ENCODE peak calls at places on chromosomes 16 and 17, in six cellular contexts. One of them, this sample, is unnamed.

GRCh38 chr16:57185446-57185944 is 344 bp downstream of the PSME3IP1 start:
- DNase-seq in body of pancreas: peak; percentile 65
- DNase-seq in cardiac muscle cell: peak; percentile 45
- DNase-seq in right lobe of liver: peak; percentile 65
- DNase-seq in ovary: peak; percentile 73
- DNase-seq in SK-N-MC: no peak
- DNase-seq in this sample: peak; percentile 53

GRCh38 chr17:59719526-59719925 is 12.1 kb downstream of the VMP1 start:
- DNase-seq in body of pancreas: no peak
- DNase-seq in cardiac muscle cell: no peak
- DNase-seq in right lobe of liver: no peak
- DNase-seq in ovary: no peak
- DNase-seq in SK-N-MC: no peak
- DNase-seq in this sample: no peak

GRCh38 chr17:37359682-37360188 is 16.1 kb upstream of the C17orf78 start:
- DNase-seq in body of pancreas: no peak
- DNase-seq in cardiac muscle cell: no peak
- DNase-seq in right lobe of liver: no peak
- DNase-seq in ovary: no peak
- DNase-seq in SK-N-MC: no peak
- DNase-seq in this sample: no peak

GRCh38 chr17:67476787-67477335 is 99.8 kb downstream of the PITPNC1 start:
- DNase-seq in body of pancreas: no peak
- DNase-seq in cardiac muscle cell: no peak
- DNase-seq in right lobe of liver: no peak
- DNase-seq in ovary: no peak
- DNase-seq in SK-N-MC: no peak
- DNase-seq in this sample: no peak

GRCh38 chr16:79370736-79371135 is 229.8 kb downstream of the MAF start:
- DNase-seq in body of pancreas: no peak
- DNase-seq in cardiac muscle cell: no peak
- DNase-seq in right lobe of liver: no peak
- DNase-seq in ovary: no peak
- DNase-seq in SK-N-MC: no peak
- DNase-seq in this sample: no peak

GRCh38 chr16:80346160-80346632 is 194.6 kb upstream of the DYNLRB2 start:
- DNase-seq in body of pancreas: no peak
- DNase-seq in cardiac muscle cell: no peak
- DNase-seq in right lobe of liver: no peak
- DNase-seq in ovary: no peak
- DNase-seq in SK-N-MC: no peak
- DNase-seq in this sample: no peak

GRCh38 chr17:15122857-15123256 is 142.3 kb downstream of the PMP22 start:
- DNase-seq in body of pancreas: no peak
- DNase-seq in cardiac muscle cell: no peak
- DNase-seq in right lobe of liver: no peak
- DNase-seq in ovary: no peak
- DNase-seq in SK-N-MC: no peak
- DNase-seq in this sample: no peak

GRCh38 chr17:28285965-28286364 is 33.0 kb upstream of the TMEM97 start:
- DNase-seq in body of pancreas: no peak
- DNase-seq in cardiac muscle cell: no peak
- DNase-seq in right lobe of liver: no peak
- DNase-seq in ovary: no peak
- DNase-seq in SK-N-MC: no peak
- DNase-seq in this sample: no peak

GRCh38 chr16:1766231-1766630 is 5.1 kb downstream of the NME3 start:
- DNase-seq in body of pancreas: no peak
- DNase-seq in cardiac muscle cell: no peak
- DNase-seq in right lobe of liver: no peak
- DNase-seq in ovary: no peak
- DNase-seq in SK-N-MC: no peak
- DNase-seq in this sample: no peak

GRCh38 chr16:70437582-70438324 is 1.1 kb downstream of the ST3GAL2 start:
- DNase-seq in body of pancreas: peak; percentile 17
- DNase-seq in cardiac muscle cell: peak; percentile 46
- DNase-seq in right lobe of liver: no peak
- DNase-seq in ovary: peak; percentile 46
- DNase-seq in SK-N-MC: no peak
- DNase-seq in this sample: no peak

GRCh38 chr16:19130852-19131808 is 17.4 kb downstream of the ITPRIPL2 start:
- DNase-seq in body of pancreas: no peak
- DNase-seq in cardiac muscle cell: no peak
- DNase-seq in right lobe of liver: peak; percentile 78
- DNase-seq in ovary: no peak
- DNase-seq in SK-N-MC: peak; percentile 76
- DNase-seq in this sample: peak; percentile 80

GRCh38 chr16:30896203-30896889 is at the start of gene CTF1:
- DNase-seq in body of pancreas: peak; percentile 65
- DNase-seq in cardiac muscle cell: peak; percentile 83
- DNase-seq in right lobe of liver: peak; percentile 63
- DNase-seq in ovary: peak; percentile 90
- DNase-seq in SK-N-MC: no peak
- DNase-seq in this sample: peak; percentile 79

GRCh38 chr16:89172901-89173628 is 1.5 kb downstream of the CDH15 start:
- DNase-seq in body of pancreas: no peak
- DNase-seq in cardiac muscle cell: no peak
- DNase-seq in right lobe of liver: no peak
- DNase-seq in ovary: no peak
- DNase-seq in SK-N-MC: no peak
- DNase-seq in this sample: no peak

GRCh38 chr16:84175351-84176081 is 11.3 kb downstream of the TAF1C start:
- DNase-seq in body of pancreas: peak; percentile 74
- DNase-seq in cardiac muscle cell: peak; percentile 74
- DNase-seq in right lobe of liver: no peak
- DNase-seq in ovary: peak; percentile 51
- DNase-seq in SK-N-MC: no peak
- DNase-seq in this sample: no peak

GRCh38 chr16:680967-681745 is 946 bp downstream of the STUB1 start:
- DNase-seq in body of pancreas: peak; percentile 64
- DNase-seq in cardiac muscle cell: peak; percentile 40
- DNase-seq in right lobe of liver: peak; percentile 76
- DNase-seq in ovary: peak; percentile 70
- DNase-seq in SK-N-MC: no peak
- DNase-seq in this sample: no peak

GRCh38 chr17:81419333-81419885 is 24.2 kb downstream of the BAHCC1 start:
- DNase-seq in body of pancreas: peak; percentile 77
- DNase-seq in cardiac muscle cell: peak; percentile 73
- DNase-seq in right lobe of liver: peak; percentile 64
- DNase-seq in ovary: peak; percentile 91
- DNase-seq in SK-N-MC: peak; percentile 87
- DNase-seq in this sample: peak; percentile 95

GRCh38 chr16:23155445-23156049 is 6.3 kb upstream of the USP31 start:
- DNase-seq in body of pancreas: peak; percentile 69
- DNase-seq in cardiac muscle cell: peak; percentile 27
- DNase-seq in right lobe of liver: peak; percentile 50
- DNase-seq in ovary: no peak
- DNase-seq in SK-N-MC: no peak
- DNase-seq in this sample: no peak

GRCh38 chr16:48053346-48053745 is 102.4 kb downstream of the ABCC12 start:
- DNase-seq in body of pancreas: no peak
- DNase-seq in cardiac muscle cell: peak; percentile 43
- DNase-seq in right lobe of liver: no peak
- DNase-seq in ovary: peak; percentile 43
- DNase-seq in SK-N-MC: no peak
- DNase-seq in this sample: no peak

GRCh38 chr17:50191070-50192045 is 10.1 kb downstream of the COL1A1 start:
- DNase-seq in body of pancreas: no peak
- DNase-seq in cardiac muscle cell: no peak
- DNase-seq in right lobe of liver: no peak
- DNase-seq in ovary: no peak
- DNase-seq in SK-N-MC: no peak
- DNase-seq in this sample: no peak

GRCh38 chr16:9363520-9363919 is 272.1 kb downstream of the HAPSTR1 start:
- DNase-seq in body of pancreas: no peak
- DNase-seq in cardiac muscle cell: no peak
- DNase-seq in right lobe of liver: no peak
- DNase-seq in ovary: no peak
- DNase-seq in SK-N-MC: no peak
- DNase-seq in this sample: no peak

GRCh38 chr16:10895053-10895946 is 18.3 kb downstream of the CIITA start:
- DNase-seq in body of pancreas: peak; percentile 28
- DNase-seq in cardiac muscle cell: peak; percentile 82
- DNase-seq in right lobe of liver: no peak
- DNase-seq in ovary: peak; percentile 67
- DNase-seq in SK-N-MC: no peak
- DNase-seq in this sample: peak; percentile 68

GRCh38 chr17:9213311-9213655 is 192.0 kb downstream of the NTN1 start:
- DNase-seq in body of pancreas: no peak
- DNase-seq in cardiac muscle cell: no peak
- DNase-seq in right lobe of liver: no peak
- DNase-seq in ovary: no peak
- DNase-seq in SK-N-MC: no peak
- DNase-seq in this sample: no peak

DNA sequence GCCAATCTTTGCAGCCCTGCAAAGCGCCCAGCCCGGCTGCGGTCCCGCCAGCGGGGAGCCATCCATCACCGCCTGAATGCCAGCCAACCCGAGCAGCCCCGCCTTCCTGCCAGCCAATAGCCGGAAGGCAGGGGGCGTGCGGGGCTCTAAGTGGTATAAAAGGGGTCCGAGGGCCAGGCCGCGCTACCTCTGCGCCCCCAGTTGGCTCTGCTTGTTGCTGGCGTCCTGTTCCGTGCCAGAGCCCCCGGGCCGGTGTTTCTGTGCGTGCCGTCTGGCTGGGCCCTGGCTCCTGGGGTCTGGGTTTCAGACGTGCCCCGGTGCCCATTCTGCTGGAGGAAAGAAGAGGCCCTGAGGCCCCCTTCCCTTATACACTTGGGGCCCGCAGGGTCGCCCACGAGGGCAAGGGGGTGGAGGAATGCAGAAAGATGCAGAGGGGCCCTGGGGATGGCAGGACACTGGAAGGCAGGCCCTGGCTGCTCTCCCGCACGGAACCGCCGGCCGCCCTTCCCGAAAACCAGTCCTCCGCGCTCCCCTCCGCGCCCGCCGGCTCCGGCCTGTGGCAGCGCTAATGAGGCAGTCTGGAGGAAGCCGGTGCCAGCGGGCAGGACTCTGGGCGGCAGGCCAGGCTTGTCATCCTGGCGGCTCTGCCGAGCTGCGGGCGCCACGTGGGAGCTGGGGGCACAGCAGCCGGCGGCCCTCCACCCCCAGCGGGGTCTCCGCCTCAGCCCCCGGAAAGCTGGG is 14.0 kb downstream of the COPZ2 start:
- DNase-seq in body of pancreas: peak; percentile 96
- DNase-seq in cardiac muscle cell: peak; percentile 82
- DNase-seq in right lobe of liver: peak; percentile 90
- DNase-seq in ovary: peak; percentile 76
- DNase-seq in SK-N-MC: no peak
- DNase-seq in this sample: peak; percentile 84
- H3K4me3 ChIP-seq in body of pancreas: no peak overlapping the region
- H3K4me3 ChIP-seq in cardiac muscle cell: peak overlapping the region; percentile 21
- H3K4me3 ChIP-seq in right lobe of liver: peak overlapping the region; percentile 37
- H3K4me3 ChIP-seq in ovary: peak overlapping the region; percentile 35
- H3K4me3 ChIP-seq in SK-N-MC: peak overlapping the region; percentile 94
- H3K4me3 ChIP-seq in this sample: peak overlapping the region; percentile 46

DNA sequence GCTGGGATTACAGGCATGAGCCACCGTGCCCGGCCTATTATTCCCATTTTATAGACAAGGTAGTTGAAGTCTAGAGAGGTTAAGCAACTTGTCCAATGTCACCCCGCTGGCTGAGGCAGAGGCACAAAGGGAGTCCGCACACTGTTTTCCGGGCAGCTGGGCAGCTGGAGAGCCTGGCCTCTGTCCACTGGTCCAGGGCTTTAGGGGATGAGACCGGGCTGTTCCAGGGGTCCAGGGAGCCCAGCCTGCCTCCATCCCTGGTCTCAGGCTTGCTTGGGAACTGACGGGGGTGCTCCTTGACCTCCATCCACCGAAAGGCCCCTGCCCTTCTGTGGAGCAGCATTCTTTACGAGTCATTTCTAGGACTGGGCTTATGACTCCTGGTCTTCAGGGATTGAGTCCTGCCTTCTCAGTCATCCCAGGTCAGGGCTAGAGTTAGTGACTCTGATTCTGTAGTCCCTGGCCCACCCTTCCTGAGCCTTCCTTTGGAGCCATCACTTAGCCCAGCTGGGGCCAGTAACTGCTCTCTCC is 37.5 kb downstream of the SOCS3 start:
- DNase-seq in body of pancreas: no peak
- DNase-seq in cardiac muscle cell: no peak
- DNase-seq in right lobe of liver: no peak
- DNase-seq in ovary: no peak
- DNase-seq in SK-N-MC: no peak
- DNase-seq in this sample: no peak
- H3K27ac ChIP-seq in body of pancreas: no peak overlapping the region
- H3K27ac ChIP-seq in cardiac muscle cell: no peak overlapping the region
- H3K27ac ChIP-seq in right lobe of liver: peak overlapping the region; percentile 18
- H3K27ac ChIP-seq in ovary: peak overlapping the region; percentile 80
- H3K27ac ChIP-seq in SK-N-MC: no peak overlapping the region
- H3K27ac ChIP-seq in this sample: peak overlapping the region; percentile 93

DNA sequence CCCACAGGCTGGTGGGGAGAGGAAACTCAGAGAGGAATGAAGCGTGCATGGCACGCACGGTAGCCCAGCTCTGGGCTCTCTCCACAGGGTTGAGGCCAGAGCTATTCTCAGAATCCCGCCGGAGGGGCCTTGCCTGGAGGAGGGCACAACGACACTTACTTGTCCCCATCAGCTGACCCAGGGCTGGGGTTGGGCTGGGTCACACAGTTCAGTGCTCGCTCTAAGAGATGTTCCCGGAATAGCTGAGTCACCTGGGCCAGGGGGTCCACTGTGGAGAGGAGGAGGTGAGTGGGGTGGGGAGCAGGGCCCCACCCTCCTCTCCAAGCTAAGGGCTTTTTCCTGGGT is 21.8 kb downstream of the SREBF1 start:
- DNase-seq in body of pancreas: no peak
- DNase-seq in cardiac muscle cell: peak; percentile 65
- DNase-seq in right lobe of liver: no peak
- DNase-seq in ovary: no peak
- DNase-seq in SK-N-MC: no peak
- DNase-seq in this sample: peak; percentile 70
- H3K36me3 ChIP-seq in body of pancreas: no peaks in the 10 kb centered on the region
- H3K36me3 ChIP-seq in cardiac muscle cell: no peaks in the 10 kb centered on the region
- H3K36me3 ChIP-seq in right lobe of liver: peaks cover 53% of the 10 kb centered on the region
- H3K36me3 ChIP-seq in ovary: no peaks in the 10 kb centered on the region
- H3K36me3 ChIP-seq in SK-N-MC: peaks cover 75% of the 10 kb centered on the region
- H3K36me3 ChIP-seq in this sample: no peaks in the 10 kb centered on the region

GRCh38 chr17:35540589-35541404 is 3.3 kb upstream of the SLFN12L start:
- DNase-seq in body of pancreas: no peak
- DNase-seq in cardiac muscle cell: no peak
- DNase-seq in right lobe of liver: peak; percentile 63
- DNase-seq in ovary: no peak
- DNase-seq in SK-N-MC: no peak
- DNase-seq in this sample: peak; percentile 35

GRCh38 chr17:35537569-35538209 is at the start of gene SLFN12L:
- DNase-seq in body of pancreas: no peak
- DNase-seq in cardiac muscle cell: no peak
- DNase-seq in right lobe of liver: no peak
- DNase-seq in ovary: no peak
- DNase-seq in SK-N-MC: no peak
- DNase-seq in this sample: no peak

GRCh38 chr17:35534694-35535093 is 2.8 kb downstream of the SLFN12L start:
- DNase-seq in body of pancreas: no peak
- DNase-seq in cardiac muscle cell: no peak
- DNase-seq in right lobe of liver: no peak
- DNase-seq in ovary: no peak
- DNase-seq in SK-N-MC: no peak
- DNase-seq in this sample: no peak

GRCh38 chr17:35539659-35540026 is 2.2 kb upstream of the SLFN12L start:
- DNase-seq in body of pancreas: no peak
- DNase-seq in cardiac muscle cell: no peak
- DNase-seq in right lobe of liver: no peak
- DNase-seq in ovary: no peak
- DNase-seq in SK-N-MC: no peak
- DNase-seq in this sample: no peak

GRCh38 chr17:35536664-35537160 is 766 bp downstream of the SLFN12L start:
- DNase-seq in body of pancreas: no peak
- DNase-seq in cardiac muscle cell: no peak
- DNase-seq in right lobe of liver: no peak
- DNase-seq in ovary: no peak
- DNase-seq in SK-N-MC: no peak
- DNase-seq in this sample: no peak
- H3K4me3 ChIP-seq in body of pancreas: no peak overlapping the region
- H3K4me3 ChIP-seq in cardiac muscle cell: no peak overlapping the region
- H3K4me3 ChIP-seq in right lobe of liver: no peak overlapping the region
- H3K4me3 ChIP-seq in ovary: no peak overlapping the region
- H3K4me3 ChIP-seq in SK-N-MC: no peak overlapping the region
- H3K4me3 ChIP-seq in this sample: peak overlapping the region; percentile 5

This sample was measured in heart right ventricle.